ENCODE peak calls at places on chromosomes 6 and 20, in six cellular contexts. C is H9, T is mesenchymal stem cell, J is H1, N is IMR-90, B is mesendoderm. F is an unnamed sample.

GRCh38 chr6:151380848-151381205 is 10.5 kb downstream of the ZBTB2 start:
- DNase-seq in C (no peak), T (no peak), J (no peak), N (no peak), B (no peak), F (no peak)

GRCh38 chr20:19814241-19814640 is 56.2 kb downstream of the RIN2 start:
- DNase-seq in C (no peak), T (no peak), J (no peak), N (no peak), B (no peak), F (no peak)

GRCh38 chr20:15739056-15739455 is 834.2 kb downstream of the KIF16B start:
- DNase-seq in C (no peak), T (peak; percentile 52), J (no peak), N (no peak), B (no peak), F (no peak)

GRCh38 chr6:21101694-21102093 is 491.9 kb upstream of the SOX4 start:
- DNase-seq in C (no peak), T (no peak), J (no peak), N (no peak), B (peak; percentile 96), F (no peak)

GRCh38 chr6:140174509-140174908 is 800.1 kb upstream of the CITED2 start:
- DNase-seq in C (no peak), T (peak; percentile 94), J (no peak), N (peak; percentile 98), B (no peak), F (no peak)

GRCh38 chr6:121826156-121826810 is 390.8 kb downstream of the GJA1 start:
- DNase-seq in C (no peak), T (peak; percentile 80), J (no peak), N (peak; percentile 95), B (peak; percentile 72), F (no peak)

GRCh38 chr6:158939255-158940170 is 60.5 kb downstream of the RSPH3 start:
- DNase-seq in C (peak; percentile 75), T (no peak), J (no peak), N (no peak), B (peak; percentile 62), F (no peak)

GRCh38 chr20:59634435-59635005 is 30.2 kb downstream of the PHACTR3 start:
- DNase-seq in C (no peak), T (no peak), J (no peak), N (no peak), B (no peak), F (no peak)

GRCh38 chr6:96620851-96621250 is 57.9 kb downstream of the FHL5 start:
- DNase-seq in C (no peak), T (no peak), J (no peak), N (no peak), B (no peak), F (no peak)

GRCh38 chr6:25035451-25036435 is 100.0 kb upstream of the RIPOR2 start:
- DNase-seq in C (no peak), T (peak; percentile 34), J (no peak), N (no peak), B (peak; percentile 90), F (no peak)

GRCh38 chr6:111087871-111088667 is 766 bp downstream of the SLC16A10 start:
- DNase-seq in C (peak; percentile 58), T (peak; percentile 10), J (no peak), N (no peak), B (peak; percentile 52), F (peak; percentile 26)

GRCh38 chr20:63898882-63899558 is 4.1 kb downstream of the DNAJC5 start:
- DNase-seq in C (no peak), T (no peak), J (no peak), N (no peak), B (no peak), F (no peak)

GRCh38 chr20:237479-237878 is 10.4 kb downstream of the DEFB129 start:
- DNase-seq in C (no peak), T (no peak), J (no peak), N (peak; percentile 5), B (no peak), F (no peak)

GRCh38 chr20:48102821-48103635 is 317.7 kb upstream of the SULF2 start:
- DNase-seq in C (no peak), T (peak; percentile 11), J (no peak), N (no peak), B (no peak), F (no peak)

GRCh38 chr20:53606364-53606985 is 12.8 kb upstream of the ZNF217 start:
- DNase-seq in C (no peak), T (peak; percentile 41), J (no peak), N (peak; percentile 82), B (no peak), F (no peak)

GRCh38 chr6:16205377-16206144 is 32.8 kb upstream of the GMPR start:
- DNase-seq in C (no peak), T (peak; percentile 99), J (no peak), N (peak; percentile 91), B (no peak), F (no peak)

GRCh38 chr6:132199343-132199742 is 201.9 kb downstream of the MOXD1 start:
- DNase-seq in C (no peak), T (no peak), J (no peak), N (peak; percentile 90), B (no peak), F (no peak)

GRCh38 chr6:32288426-32288825 is 64.6 kb upstream of the NOTCH4 start:
- DNase-seq in C (no peak), T (no peak), J (no peak), N (no peak), B (no peak), F (no peak)

GRCh38 chr20:36833275-36834020 is 42.5 kb upstream of the TLDC2 start:
- DNase-seq in C (no peak), T (peak; percentile 96), J (no peak), N (peak; percentile 95), B (no peak), F (no peak)

GRCh38 chr20:62518911-62519310 is 43.1 kb upstream of the GATA5 start:
- DNase-seq in C (no peak), T (no peak), J (no peak), N (no peak), B (no peak), F (no peak)

GRCh38 chr6:149354009-149354408 is 36.5 kb downstream of the TAB2 start:
- DNase-seq in C (no peak), T (no peak), J (no peak), N (no peak), B (no peak), F (no peak)

GRCh38 chr6:17865243-17865642 is 122.2 kb downstream of the KIF13A start:
- DNase-seq in C (no peak), T (no peak), J (no peak), N (peak; percentile 39), B (no peak), F (no peak)

GRCh38 chr20:36777576-36777975 is 4.0 kb upstream of the DSN1 start:
- DNase-seq in C (no peak), T (no peak), J (no peak), N (no peak), B (no peak), F (no peak)

GRCh38 chr20:8562356-8562755 is 430.3 kb downstream of the PLCB1 start:
- DNase-seq in C (no peak), T (no peak), J (no peak), N (no peak), B (no peak), F (no peak)

GRCh38 chr20:20366896-20367680 is 816 bp upstream of the INSM1 start:
- DNase-seq in C (peak; percentile 75), T (no peak), J (no peak), N (no peak), B (peak; percentile 39), F (peak; percentile 57)

GRCh38 chr20:58420798-58421496 is 31.9 kb downstream of the VAPB start:
- DNase-seq in C (no peak), T (peak; percentile 75), J (no peak), N (peak; percentile 86), B (no peak), F (no peak)

GRCh38 chr6:6930223-6930880 is 177.4 kb upstream of the RREB1 start:
- DNase-seq in C (no peak), T (peak; percentile 24), J (no peak), N (no peak), B (no peak), F (no peak)
- H2BK120ac ChIP-seq in C (no peak overlapping the region), T (no peak overlapping the region), J (no peak overlapping the region), N (no peak overlapping the region), B (no peak overlapping the region), F (no peak overlapping the region)

DNA sequence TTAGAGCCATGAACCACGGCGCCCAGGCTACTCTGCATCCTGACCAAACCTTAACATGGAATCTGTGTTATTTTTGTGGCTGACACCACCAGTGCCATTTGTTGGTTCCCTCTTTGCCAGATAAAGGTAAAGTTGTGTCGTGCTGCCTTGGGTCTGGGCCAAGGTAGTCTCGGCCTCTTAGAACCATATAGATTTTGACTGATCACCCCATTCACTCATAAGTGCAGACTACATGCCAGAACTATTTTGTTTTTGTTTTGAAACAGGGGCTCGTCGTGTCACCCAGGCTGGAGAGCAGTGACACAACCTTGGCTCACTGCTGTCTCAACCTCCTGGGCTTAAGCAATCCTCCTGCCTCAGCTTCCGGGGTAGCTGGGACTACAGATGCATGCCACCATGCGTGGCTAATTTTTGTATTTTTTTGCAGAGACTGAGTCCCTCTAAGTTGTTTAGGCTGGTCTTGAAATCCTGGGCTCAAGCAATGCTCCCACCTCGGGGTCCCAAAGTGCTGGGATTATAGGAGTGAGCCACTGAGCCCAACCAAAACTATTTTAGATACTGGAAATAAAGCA is 19.2 kb upstream of the RIPOR3 start:
- DNase-seq in C (no peak), T (peak; percentile 39), J (no peak), N (peak; percentile 45), B (no peak), F (no peak)
- H2AK5ac ChIP-seq in C (no peak overlapping the region), T (no peak overlapping the region), J (no peak overlapping the region), N (peak overlapping the region; percentile 47), B (no peak overlapping the region), F (no peak overlapping the region)

DNA sequence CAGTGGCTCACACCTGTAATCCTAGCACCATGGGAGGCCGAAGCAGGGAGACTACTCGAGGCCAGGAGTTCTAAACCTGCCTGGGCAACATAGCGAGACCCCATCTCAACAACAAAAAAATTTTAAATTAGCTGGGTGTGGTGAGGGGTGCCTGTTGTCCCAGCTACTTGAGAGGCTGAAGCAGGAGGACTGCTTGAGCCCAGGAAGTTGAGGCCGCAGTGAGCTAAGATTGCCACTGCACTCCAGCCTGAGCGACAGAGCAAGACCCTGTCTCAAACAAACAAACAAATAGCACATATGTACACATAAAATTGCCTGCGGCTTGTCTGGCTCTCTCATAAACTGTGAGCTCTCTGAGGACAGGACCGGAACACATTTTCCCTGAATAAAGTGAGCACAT is 106.3 kb downstream of the BANF2 start:
- DNase-seq in C (no peak), T (no peak), J (no peak), N (no peak), B (no peak), F (no peak)
- H2BK120ac ChIP-seq in C (no peak overlapping the region), T (no peak overlapping the region), J (no peak overlapping the region), N (peak overlapping the region; percentile 89), B (no peak overlapping the region), F (no peak overlapping the region)

GRCh38 chr6:145531032-145531431 is 204.3 kb downstream of the EPM2A start:
- DNase-seq in C (peak; percentile 32), T (no peak), J (no peak), N (no peak), B (no peak), F (no peak)

GRCh38 chr6:145531822-145532221 is 203.5 kb downstream of the EPM2A start:
- DNase-seq in C (peak; percentile 35), T (no peak), J (no peak), N (no peak), B (peak; percentile 87), F (no peak)

GRCh38 chr6:145532361-145532760 is 203.0 kb downstream of the EPM2A start:
- DNase-seq in C (peak; percentile 56), T (no peak), J (no peak), N (no peak), B (peak; percentile 46), F (no peak)

GRCh38 chr6:145530454-145530853 is 204.9 kb downstream of the EPM2A start:
- DNase-seq in C (no peak), T (no peak), J (no peak), N (no peak), B (no peak), F (no peak)

GRCh38 chr6:145529582-145529981 is 205.7 kb downstream of the EPM2A start:
- DNase-seq in C (no peak), T (no peak), J (no peak), N (no peak), B (no peak), F (no peak)
- H2AK5ac ChIP-seq in C (no peak overlapping the region), T (no peak overlapping the region), J (no peak overlapping the region), N (no peak overlapping the region), B (no peak overlapping the region), F (no peak overlapping the region)